ENCODE peak calls at places on chromosome 20, in six cellular contexts. G is GM13977, D is lower leg skin, W is astrocyte, V is tibial nerve, J is Calu3. O is an unnamed sample.

GRCh38 chr20:23624307-23624706 is 13.4 kb downstream of the CST3 start:
- DNase-seq in G (no peak), D (no peak), W (no peak), V (no peak), J (no peak), O (no peak)

GRCh38 chr20:44738779-44739477 is 6.7 kb upstream of the KCNK15 start:
- DNase-seq in G (peak; percentile 82), D (peak; percentile 53), W (peak; percentile 56), V (peak; percentile 82), J (peak; percentile 89), O (peak; percentile 23)

GRCh38 chr20:53763707-53764415 is 170.2 kb upstream of the ZNF217 start:
- DNase-seq in G (no peak), D (no peak), W (peak; percentile 79), V (no peak), J (peak; percentile 54), O (no peak)

GRCh38 chr20:51712501-51713212 is 55.5 kb downstream of the ATP9A start:
- DNase-seq in G (no peak), D (no peak), W (peak; percentile 39), V (no peak), J (peak; percentile 47), O (no peak)

GRCh38 chr20:25286917-25287316 is 39.0 kb downstream of the PYGB start:
- DNase-seq in G (no peak), D (no peak), W (no peak), V (no peak), J (no peak), O (no peak)

GRCh38 chr20:45016089-45016641 is 49.9 kb downstream of the STK4 start:
- DNase-seq in G (no peak), D (no peak), W (peak; percentile 80), V (no peak), J (no peak), O (no peak)

GRCh38 chr20:41862023-41862422 is 243.8 kb upstream of the CHD6 start:
- DNase-seq in G (no peak), D (no peak), W (no peak), V (no peak), J (no peak), O (no peak)

GRCh38 chr20:358891-359555 is 12.1 kb downstream of the NRSN2 start:
- DNase-seq in G (no peak), D (no peak), W (no peak), V (no peak), J (no peak), O (no peak)

GRCh38 chr20:33071198-33071597 is 8.2 kb upstream of the BPIFB4 start:
- DNase-seq in G (no peak), D (no peak), W (no peak), V (no peak), J (no peak), O (no peak)

GRCh38 chr20:24998631-24999445 is 6.3 kb upstream of the APMAP start:
- DNase-seq in G (no peak), D (peak; percentile 15), W (no peak), V (no peak), J (no peak), O (no peak)

GRCh38 chr20:7712661-7713060 is 227.6 kb downstream of the HAO1 start:
- DNase-seq in G (no peak), D (no peak), W (peak; percentile 26), V (no peak), J (no peak), O (no peak)

GRCh38 chr20:18988701-18989100 is 175.1 kb downstream of the SCP2D1 start:
- DNase-seq in G (no peak), D (no peak), W (no peak), V (no peak), J (no peak), O (no peak)

GRCh38 chr20:44592366-44592765 is 10.0 kb downstream of the PKIG start:
- DNase-seq in G (no peak), D (no peak), W (no peak), V (no peak), J (no peak), O (no peak)

GRCh38 chr20:52493177-52493711 is 301.7 kb upstream of the ZFP64 start:
- DNase-seq in G (no peak), D (no peak), W (peak; percentile 63), V (no peak), J (no peak), O (no peak)

GRCh38 chr20:23049201-23049932 is at the start of gene THBD:
- DNase-seq in G (no peak), D (peak; percentile 83), W (peak; percentile 45), V (peak; percentile 71), J (peak; percentile 6), O (no peak)

GRCh38 chr20:51394706-51395105 is 147.8 kb downstream of the NFATC2 start:
- DNase-seq in G (no peak), D (no peak), W (no peak), V (no peak), J (no peak), O (no peak)

GRCh38 chr20:8132015-8132631 is at the start of gene PLCB1:
- DNase-seq in G (peak; percentile 88), D (peak; percentile 71), W (peak; percentile 55), V (peak; percentile 74), J (peak; percentile 77), O (peak; percentile 10)

GRCh38 chr20:58718121-58718563 is 25.5 kb downstream of the NPEPL1 start:
- DNase-seq in G (no peak), D (peak; percentile 11), W (no peak), V (no peak), J (no peak), O (no peak)

GRCh38 chr20:1357921-1358671 is 29.2 kb upstream of the SDCBP2 start:
- DNase-seq in G (no peak), D (no peak), W (peak; percentile 78), V (no peak), J (no peak), O (no peak)

GRCh38 chr20:46023999-46024398 is 5.0 kb upstream of the SLC12A5 start:
- DNase-seq in G (no peak), D (no peak), W (no peak), V (no peak), J (no peak), O (no peak)

GRCh38 chr20:46025376-46025783 is 3.6 kb upstream of the SLC12A5 start:
- DNase-seq in G (no peak), D (no peak), W (no peak), V (no peak), J (no peak), O (no peak)

GRCh38 chr20:46022411-46023147 is 6.4 kb upstream of the SLC12A5 start:
- DNase-seq in G (peak; percentile 86), D (no peak), W (no peak), V (no peak), J (peak; percentile 91), O (no peak)

GRCh38 chr20:46021361-46022359 is 7.4 kb upstream of the SLC12A5 start:
- DNase-seq in G (peak; percentile 79), D (no peak), W (no peak), V (no peak), J (peak; percentile 64), O (no peak)

DNA sequence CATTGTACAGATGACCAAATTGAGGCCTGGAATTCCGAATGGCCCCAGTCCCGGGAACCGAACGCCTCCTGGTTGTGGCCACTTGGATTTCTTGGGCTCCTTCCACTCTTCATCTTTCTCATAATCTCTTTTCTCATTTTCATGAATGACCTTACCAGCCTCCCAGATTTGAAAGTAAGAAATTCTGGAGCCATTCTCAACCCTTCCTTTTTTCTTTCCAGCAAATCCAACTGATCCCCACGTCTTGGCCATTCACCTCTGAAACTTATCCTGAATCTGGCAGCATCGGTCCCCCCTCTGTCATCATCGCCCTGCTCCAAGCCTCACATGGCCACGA is 5.9 kb upstream of the SLC12A5 start:
- DNase-seq in G (no peak), D (no peak), W (no peak), V (no peak), J (no peak), O (no peak)
- TF ChIP-seq CTCF in G (no peak), D (no peak), W (no peak), V (no peak), J (no peak), O (no peak)

GRCh38 chr20:6162239-6162638 is 39.4 kb upstream of the FERMT1 start:
- DNase-seq in G (no peak), D (peak; percentile 48), W (peak; percentile 45), V (peak; percentile 76), J (no peak), O (no peak)

GRCh38 chr20:6160736-6161135 is 37.9 kb upstream of the FERMT1 start:
- DNase-seq in G (no peak), D (no peak), W (no peak), V (no peak), J (no peak), O (no peak)

GRCh38 chr20:6152777-6153176 is 29.9 kb upstream of the FERMT1 start:
- DNase-seq in G (no peak), D (no peak), W (no peak), V (no peak), J (no peak), O (no peak)

DNA sequence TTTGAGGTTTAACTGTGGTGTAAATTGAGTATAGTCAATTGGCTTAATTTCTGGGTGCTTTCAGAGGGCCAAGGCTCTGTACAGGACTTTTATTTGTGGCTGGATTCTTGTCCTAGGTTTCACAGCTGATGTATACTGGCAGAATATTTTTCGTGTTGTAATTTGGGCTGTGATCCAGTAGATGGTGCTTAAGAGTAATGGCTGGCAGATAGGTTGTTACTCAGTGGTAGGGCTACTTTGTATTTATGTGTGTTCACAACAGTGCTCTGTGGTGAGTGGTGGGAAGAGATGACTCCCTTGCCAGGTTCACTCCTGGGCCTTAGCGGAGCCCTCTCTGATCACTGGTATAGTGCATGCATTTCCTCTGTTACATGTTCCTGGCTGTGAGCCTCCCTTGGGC is 34.5 kb upstream of the FERMT1 start:
- DNase-seq in G (no peak), D (no peak), W (no peak), V (no peak), J (no peak), O (no peak)
- TF ChIP-seq CTCF in G (peak; percentile 11), D (no peak), W (no peak), V (no peak), J (no peak), O (no peak)

GRCh38 chr20:35883778-35884540 is 70.3 kb downstream of the SCAND1 start:
- DNase-seq in G (peak; percentile 43), D (peak; percentile 76), W (peak; percentile 100), V (peak; percentile 86), J (peak; percentile 79), O (no peak)
- TF ChIP-seq CTCF in G (peak; percentile 72), D (no peak), W (peak; percentile 77), V (peak; percentile 84), J (peak; percentile 76), O (peak; percentile 68)

DNA sequence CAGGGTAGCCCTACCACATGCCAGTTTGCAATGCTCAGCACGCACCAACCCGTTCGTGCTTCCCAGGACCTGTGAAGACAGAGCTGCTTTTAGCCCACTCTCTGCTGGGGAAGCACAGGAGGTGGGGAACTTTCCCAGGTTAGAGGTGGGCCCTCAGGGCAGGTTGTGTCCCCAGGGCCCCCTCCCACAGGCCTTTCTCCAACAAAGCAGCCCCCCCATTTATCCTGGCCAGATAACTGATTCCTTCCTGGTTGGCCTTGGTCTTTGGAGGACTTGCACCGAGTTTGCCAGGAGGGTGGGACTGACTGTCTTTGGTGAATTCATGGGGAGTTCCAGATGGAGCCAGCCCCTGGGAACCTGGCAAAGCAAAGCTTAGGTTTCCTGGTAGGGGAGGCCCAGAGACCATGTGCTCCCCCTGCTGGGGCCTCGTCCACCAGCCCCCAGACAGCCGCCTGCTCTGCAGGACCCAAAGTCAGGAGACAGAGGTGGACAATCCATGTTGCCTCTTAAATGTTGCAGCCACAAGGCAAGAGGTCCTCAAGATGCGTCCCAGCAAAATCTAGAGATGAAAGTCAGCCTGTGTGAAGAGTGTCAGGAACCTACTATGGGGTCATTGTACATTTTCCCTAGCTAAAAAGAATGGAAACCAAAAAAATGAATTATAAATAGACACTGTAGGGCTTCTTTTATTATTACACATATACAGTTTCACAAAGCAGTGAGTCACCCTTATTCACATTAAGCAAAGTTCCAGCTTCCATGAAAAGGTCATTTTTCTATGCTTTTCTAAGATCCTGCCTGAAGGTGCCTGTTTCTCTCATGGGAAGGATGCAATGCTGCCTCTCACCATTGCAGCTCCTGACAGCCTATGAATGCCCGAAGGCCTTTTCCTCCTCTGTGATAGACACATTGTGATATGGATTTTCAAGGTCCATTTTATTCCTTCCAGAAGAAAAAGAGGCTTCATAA is 497.8 kb downstream of the PREX1 start:
- DNase-seq in G (peak; percentile 60), D (no peak), W (peak; percentile 66), V (no peak), J (peak; percentile 67), O (no peak)
- TF ChIP-seq CTCF in G (peak; percentile 51), D (no peak), W (peak; percentile 18), V (no peak), J (peak; percentile 58), O (no peak)

O was measured in esophagus squamous epithelium.